ENCODE peak calls at places on chromosome 14, in ten cellular contexts. One of them, this sample, is unnamed.

GRCh38 chr14:51644215-51644969 is 7.3 kb upstream of the FRMD6 start:
- DNase-seq in HCT116: no peak
- DNase-seq in ELF-1: no peak
- DNase-seq in AG04450: no peak
- DNase-seq in NCI-H1436 treated with DMSO at 0.1 percent for 48 hours: no peak
- DNase-seq in spleen: no peak
- DNase-seq in OCI-LY7: no peak
- DNase-seq in type B pancreatic cell: no peak
- DNase-seq in stimulated activated naive CD8-positive, alpha-beta T cell treated with anti-CD3 and anti-CD28 coated beads, Interleukin-15, Interleukin-2, amounts not matched to agents 100 U/mL and 50 U/mL, for 24 hours: no peak
- DNase-seq in T-cell: no peak
- DNase-seq in this sample: no peak

GRCh38 chr14:104138891-104139459 is 588 bp downstream of the KIF26A start:
- DNase-seq in OCI-LY7: no peak
- DNase-seq in stimulated activated naive CD8-positive, alpha-beta T cell treated with anti-CD3 and anti-CD28 coated beads, Interleukin-15, Interleukin-2, amounts not matched to agents 100 U/mL and 50 U/mL, for 24 hours: no peak
- DNase-seq in AG04450: no peak
- DNase-seq in ELF-1: no peak
- DNase-seq in HCT116: no peak
- DNase-seq in type B pancreatic cell: no peak
- DNase-seq in NCI-H1436 treated with DMSO at 0.1 percent for 48 hours: no peak
- DNase-seq in spleen: peak
- DNase-seq in T-cell: no peak
- DNase-seq in this sample: peak

GRCh38 chr14:23009483-23009938 is 432 bp downstream of the C14orf93 start:
- DNase-seq in NCI-H1436 treated with DMSO at 0.1 percent for 48 hours: no peak
- DNase-seq in OCI-LY7: no peak
- DNase-seq in HCT116: no peak
- DNase-seq in type B pancreatic cell: no peak
- DNase-seq in AG04450: no peak
- DNase-seq in stimulated activated naive CD8-positive, alpha-beta T cell treated with anti-CD3 and anti-CD28 coated beads, Interleukin-15, Interleukin-2, amounts not matched to agents 100 U/mL and 50 U/mL, for 24 hours: no peak
- DNase-seq in T-cell: no peak
- DNase-seq in spleen: no peak
- DNase-seq in ELF-1: no peak
- DNase-seq in this sample: no peak

GRCh38 chr14:56274556-56274955 is 156.3 kb downstream of the PELI2 start:
- DNase-seq in AG04450: no peak
- DNase-seq in spleen: no peak
- DNase-seq in T-cell: no peak
- DNase-seq in OCI-LY7: no peak
- DNase-seq in NCI-H1436 treated with DMSO at 0.1 percent for 48 hours: no peak
- DNase-seq in ELF-1: no peak
- DNase-seq in HCT116: no peak
- DNase-seq in type B pancreatic cell: no peak
- DNase-seq in stimulated activated naive CD8-positive, alpha-beta T cell treated with anti-CD3 and anti-CD28 coated beads, Interleukin-15, Interleukin-2, amounts not matched to agents 100 U/mL and 50 U/mL, for 24 hours: no peak
- DNase-seq in this sample: no peak

GRCh38 chr14:60331201-60332045 is 82.4 kb downstream of the PPM1A start:
- DNase-seq in T-cell: peak
- DNase-seq in stimulated activated naive CD8-positive, alpha-beta T cell treated with anti-CD3 and anti-CD28 coated beads, Interleukin-15, Interleukin-2, amounts not matched to agents 100 U/mL and 50 U/mL, for 24 hours: peak
- DNase-seq in AG04450: no peak
- DNase-seq in NCI-H1436 treated with DMSO at 0.1 percent for 48 hours: peak
- DNase-seq in spleen: peak
- DNase-seq in type B pancreatic cell: peak
- DNase-seq in HCT116: peak
- DNase-seq in OCI-LY7: peak
- DNase-seq in ELF-1: peak
- DNase-seq in this sample: peak

GRCh38 chr14:52706286-52706685 is 714 bp upstream of the PSMC6 start:
- DNase-seq in OCI-LY7: peak
- DNase-seq in ELF-1: no peak
- DNase-seq in type B pancreatic cell: no peak
- DNase-seq in NCI-H1436 treated with DMSO at 0.1 percent for 48 hours: no peak
- DNase-seq in HCT116: no peak
- DNase-seq in spleen: no peak
- DNase-seq in stimulated activated naive CD8-positive, alpha-beta T cell treated with anti-CD3 and anti-CD28 coated beads, Interleukin-15, Interleukin-2, amounts not matched to agents 100 U/mL and 50 U/mL, for 24 hours: peak
- DNase-seq in AG04450: no peak
- DNase-seq in T-cell: peak
- DNase-seq in this sample: no peak

GRCh38 chr14:69828879-69829278 is 31.8 kb upstream of the SLC10A1 start:
- DNase-seq in HCT116: no peak
- DNase-seq in spleen: no peak
- DNase-seq in ELF-1: no peak
- DNase-seq in stimulated activated naive CD8-positive, alpha-beta T cell treated with anti-CD3 and anti-CD28 coated beads, Interleukin-15, Interleukin-2, amounts not matched to agents 100 U/mL and 50 U/mL, for 24 hours: no peak
- DNase-seq in T-cell: no peak
- DNase-seq in AG04450: no peak
- DNase-seq in type B pancreatic cell: no peak
- DNase-seq in OCI-LY7: no peak
- DNase-seq in NCI-H1436 treated with DMSO at 0.1 percent for 48 hours: no peak
- DNase-seq in this sample: no peak

GRCh38 chr14:60922050-60922449 is 58.8 kb downstream of the TRMT5 start:
- DNase-seq in ELF-1: no peak
- DNase-seq in spleen: no peak
- DNase-seq in NCI-H1436 treated with DMSO at 0.1 percent for 48 hours: no peak
- DNase-seq in T-cell: no peak
- DNase-seq in OCI-LY7: no peak
- DNase-seq in stimulated activated naive CD8-positive, alpha-beta T cell treated with anti-CD3 and anti-CD28 coated beads, Interleukin-15, Interleukin-2, amounts not matched to agents 100 U/mL and 50 U/mL, for 24 hours: no peak
- DNase-seq in AG04450: no peak
- DNase-seq in HCT116: no peak
- DNase-seq in type B pancreatic cell: no peak
- DNase-seq in this sample: no peak